ENCODE peak calls at places on chromosome 13, in seven cellular contexts. Z, J, R, A, O, D and I are unnamed samples.
A peak's percentile ranks its signal among the peaks of the same experiment; 100 is the strongest.

GRCh38 chr13:91017031-91017668 is 330.3 kb upstream of the MIR17HG start:
- DNase-seq in Z (peak; percentile 12), J (peak; percentile 30), R (no peak), A (peak; percentile 3), O (no peak), D (peak; percentile 51), I (no peak)

GRCh38 chr13:82800391-82800790 is 1081.9 kb downstream of the SLITRK1 start:
- DNase-seq in Z (peak; percentile 16), J (peak; percentile 6), R (peak; percentile 21), A (no peak), O (no peak), D (no peak), I (no peak)

GRCh38 chr13:65461590-65461989 is 1768.5 kb downstream of the PCDH9 start:
- DNase-seq in Z (no peak), J (peak; percentile 59), R (peak; percentile 3), A (no peak), O (no peak), D (no peak), I (no peak)

GRCh38 chr13:32243695-32244094 is 71.5 kb downstream of the ZAR1L start:
- DNase-seq in Z (no peak), J (no peak), R (no peak), A (no peak), O (no peak), D (no peak), I (no peak)

GRCh38 chr13:44040754-44041100 is 161.0 kb downstream of the LACC1 start:
- DNase-seq in Z (no peak), J (peak; percentile 53), R (peak; percentile 14), A (peak; percentile 52), O (no peak), D (no peak), I (no peak)

GRCh38 chr13:55653497-55653896 is 1487.2 kb upstream of the PRR20A start:
- DNase-seq in Z (no peak), J (no peak), R (no peak), A (no peak), O (no peak), D (no peak), I (no peak)

GRCh38 chr13:51814825-51815650 is 11.1 kb upstream of the DHRS12 start:
- DNase-seq in Z (peak; percentile 41), J (peak; percentile 59), R (no peak), A (peak; percentile 69), O (no peak), D (peak; percentile 78), I (no peak)

GRCh38 chr13:113775451-113776145 is 16.6 kb downstream of the TMEM255B start:
- DNase-seq in Z (no peak), J (no peak), R (no peak), A (no peak), O (peak; percentile 10), D (no peak), I (no peak)

GRCh38 chr13:29961036-29961685 is 110.7 kb upstream of the UBL3 start:
- DNase-seq in Z (no peak), J (no peak), R (no peak), A (no peak), O (no peak), D (no peak), I (no peak)

GRCh38 chr13:26707122-26708006 is 53.2 kb downstream of the GPR12 start:
- DNase-seq in Z (peak; percentile 50), J (peak; percentile 57), R (peak; percentile 20), A (peak; percentile 64), O (no peak), D (peak; percentile 38), I (peak; percentile 39)

GRCh38 chr13:26983533-26984315 is 187.9 kb downstream of the USP12 start:
- DNase-seq in Z (no peak), J (no peak), R (no peak), A (peak; percentile 41), O (no peak), D (no peak), I (no peak)

GRCh38 chr13:33761744-33762143 is 56.2 kb upstream of the RFC3 start:
- DNase-seq in Z (peak; percentile 8), J (peak; percentile 11), R (peak; percentile 7), A (no peak), O (no peak), D (peak; percentile 35), I (peak; percentile 61)
- TF ChIP-seq CTCF in Z (no peak), J (peak; percentile 2), R (peak; percentile 26), A (no peak), O (no peak), D (no peak), I (peak; percentile 37)

GRCh38 chr13:102191951-102192461 is 209.8 kb downstream of the FGF14 start:
- DNase-seq in Z (no peak), J (peak; percentile 82), R (peak; percentile 88), A (peak; percentile 87), O (no peak), D (peak; percentile 9), I (no peak)

GRCh38 chr13:102198418-102199322 is 203.2 kb downstream of the FGF14 start:
- DNase-seq in Z (no peak), J (peak; percentile 73), R (peak; percentile 35), A (peak; percentile 56), O (no peak), D (no peak), I (no peak)

GRCh38 chr13:102195566-102196462 is 206.0 kb downstream of the FGF14 start:
- DNase-seq in Z (no peak), J (peak; percentile 79), R (peak; percentile 71), A (peak; percentile 52), O (no peak), D (no peak), I (no peak)

GRCh38 chr13:102197193-102197592 is 204.7 kb downstream of the FGF14 start:
- DNase-seq in Z (no peak), J (peak; percentile 66), R (peak; percentile 30), A (peak; percentile 12), O (no peak), D (no peak), I (no peak)
- TF ChIP-seq CTCF in Z (peak; percentile 10), J (peak; percentile 67), R (peak; percentile 14), A (peak; percentile 20), O (no peak), D (no peak), I (peak; percentile 55)

GRCh38 chr13:112587359-112587766 is 590 bp downstream of the TUBGCP3 start:
- DNase-seq in Z (peak; percentile 80), J (peak; percentile 82), R (peak; percentile 90), A (peak; percentile 88), O (peak; percentile 76), D (peak; percentile 87), I (no peak)
- TF ChIP-seq CTCF in Z (peak; percentile 22), J (no peak), R (no peak), A (no peak), O (no peak), D (no peak), I (peak; percentile 33)

GRCh38 chr13:60135344-60135743 is 28.4 kb downstream of the DIAPH3 start:
- DNase-seq in Z (no peak), J (no peak), R (no peak), A (no peak), O (no peak), D (no peak), I (no peak)

GRCh38 chr13:60138674-60139073 is 25.1 kb downstream of the DIAPH3 start:
- DNase-seq in Z (no peak), J (no peak), R (no peak), A (no peak), O (no peak), D (no peak), I (no peak)

GRCh38 chr13:60137911-60138570 is 25.7 kb downstream of the DIAPH3 start:
- DNase-seq in Z (no peak), J (no peak), R (no peak), A (no peak), O (no peak), D (no peak), I (peak; percentile 26)

GRCh38 chr13:60139272-60139671 is 24.5 kb downstream of the DIAPH3 start:
- DNase-seq in Z (peak; percentile 16), J (no peak), R (peak; percentile 16), A (no peak), O (no peak), D (no peak), I (no peak)

GRCh38 chr13:60134376-60134775 is 29.4 kb downstream of the DIAPH3 start:
- DNase-seq in Z (peak; percentile 32), J (peak; percentile 21), R (no peak), A (peak; percentile 49), O (no peak), D (no peak), I (no peak)
- TF ChIP-seq CTCF in Z (peak; percentile 56), J (peak; percentile 21), R (peak; percentile 23), A (peak; percentile 57), O (no peak), D (no peak), I (no peak)

DNA sequence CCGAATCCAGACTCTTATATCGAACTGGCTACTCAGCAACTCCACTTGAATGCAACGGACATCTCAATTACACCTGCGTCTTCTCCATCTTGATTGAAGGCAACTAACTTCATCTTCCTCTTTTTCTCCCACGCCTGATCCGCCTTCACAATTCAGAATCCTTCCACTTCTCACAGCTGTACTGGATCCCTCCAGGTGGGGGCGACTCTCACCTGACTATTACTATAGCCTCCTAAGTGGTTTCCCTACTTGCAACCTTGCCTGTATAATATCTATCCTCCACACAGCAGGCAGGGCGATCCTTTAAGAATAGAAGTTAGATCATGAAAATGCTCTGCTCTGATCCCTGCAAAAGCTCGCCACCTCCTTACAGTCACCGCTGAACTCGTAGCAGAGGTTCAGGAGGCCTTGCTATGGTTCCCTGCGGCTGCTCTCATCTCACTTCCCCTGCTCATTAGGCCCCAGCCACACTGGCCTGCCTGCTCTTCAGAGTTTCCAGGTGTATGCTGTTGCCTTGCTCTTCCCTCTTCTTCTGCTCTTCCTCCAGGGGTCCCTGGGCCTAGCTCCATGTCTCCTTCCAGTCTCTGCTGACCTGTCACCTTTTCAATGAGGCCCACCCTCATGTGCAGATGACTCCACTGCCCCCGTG is 31.9 kb downstream of the RFXAP start:
- DNase-seq in Z (peak; percentile 1), J (peak; percentile 18), R (no peak), A (no peak), O (no peak), D (no peak), I (no peak)
- TF ChIP-seq CTCF in Z (peak; percentile 34), J (peak; percentile 28), R (no peak), A (peak; percentile 32), O (no peak), D (no peak), I (no peak)

GRCh38 chr13:61258185-61258584 is 157.5 kb downstream of the PCDH20 start:
- DNase-seq in Z (no peak), J (no peak), R (no peak), A (no peak), O (no peak), D (no peak), I (no peak)

GRCh38 chr13:61253105-61253877 is 162.4 kb downstream of the PCDH20 start:
- DNase-seq in Z (no peak), J (no peak), R (no peak), A (no peak), O (no peak), D (no peak), I (no peak)

GRCh38 chr13:61252213-61252612 is 163.4 kb downstream of the PCDH20 start:
- DNase-seq in Z (no peak), J (no peak), R (no peak), A (no peak), O (no peak), D (no peak), I (no peak)

GRCh38 chr13:61255035-61255796 is 160.4 kb downstream of the PCDH20 start:
- DNase-seq in Z (no peak), J (no peak), R (no peak), A (no peak), O (no peak), D (no peak), I (no peak)
- TF ChIP-seq CTCF in Z (no peak), J (no peak), R (no peak), A (no peak), O (no peak), D (no peak), I (peak; percentile 12)